ENCODE peak calls at places on chromosome 7, in four cellular contexts. D, C, X and S are unnamed samples.

GRCh38 chr7:65872776-65873581 is at the start of gene VKORC1L1:
- DNase-seq in X (peak; percentile 80), D (peak; percentile 94), C (peak; percentile 92), S (peak; percentile 52)

GRCh38 chr7:131574741-131575140 is 18.3 kb upstream of the PODXL start:
- DNase-seq in D (no peak), X (no peak), C (no peak), S (no peak)

GRCh38 chr7:98110249-98111022 is 3.8 kb downstream of the LMTK2 start:
- DNase-seq in D (no peak), X (peak; percentile 85), C (no peak), S (no peak)

GRCh38 chr7:26500749-26501352 is 209.2 kb downstream of the SNX10 start:
- DNase-seq in C (peak; percentile 39), X (peak; percentile 22), D (no peak), S (no peak)

GRCh38 chr7:8362723-8363369 is 70.6 kb upstream of the NXPH1 start:
- DNase-seq in X (no peak), D (no peak), C (no peak), S (no peak)

GRCh38 chr7:52209658-52210057 is 825.8 kb upstream of the POM121L12 start:
- DNase-seq in D (no peak), C (no peak), X (no peak), S (no peak)

GRCh38 chr7:21543528-21544302 is 876 bp downstream of the DNAH11 start:
- DNase-seq in X (no peak), C (no peak), D (no peak), S (no peak)

GRCh38 chr7:67553378-67553777 is 556.7 kb downstream of the TYW1 start:
- DNase-seq in X (peak; percentile 5), D (no peak), C (no peak), S (no peak)

GRCh38 chr7:22267989-22268615 is 88.9 kb downstream of the RAPGEF5 start:
- DNase-seq in X (no peak), C (no peak), D (no peak), S (no peak)

GRCh38 chr7:12686234-12686893 is 1.1 kb upstream of the ARL4A start:
- DNase-seq in X (peak; percentile 72), D (peak; percentile 94), C (peak; percentile 86), S (peak; percentile 36)

GRCh38 chr7:74479961-74480829 is 26.5 kb downstream of the GTF2IRD1 start:
- DNase-seq in X (peak; percentile 62), C (no peak), D (peak; percentile 78), S (no peak)

GRCh38 chr7:131454538-131454937 is 101.9 kb downstream of the PODXL start:
- DNase-seq in X (no peak), C (no peak), D (no peak), S (no peak)

GRCh38 chr7:42645906-42646305 is 266.0 kb downstream of the C7orf25 start:
- DNase-seq in D (no peak), C (no peak), X (no peak), S (no peak)

GRCh38 chr7:95863623-95864022 is 91.3 kb downstream of the DYNC1I1 start:
- DNase-seq in C (no peak), X (no peak), D (no peak), S (no peak)

DNA sequence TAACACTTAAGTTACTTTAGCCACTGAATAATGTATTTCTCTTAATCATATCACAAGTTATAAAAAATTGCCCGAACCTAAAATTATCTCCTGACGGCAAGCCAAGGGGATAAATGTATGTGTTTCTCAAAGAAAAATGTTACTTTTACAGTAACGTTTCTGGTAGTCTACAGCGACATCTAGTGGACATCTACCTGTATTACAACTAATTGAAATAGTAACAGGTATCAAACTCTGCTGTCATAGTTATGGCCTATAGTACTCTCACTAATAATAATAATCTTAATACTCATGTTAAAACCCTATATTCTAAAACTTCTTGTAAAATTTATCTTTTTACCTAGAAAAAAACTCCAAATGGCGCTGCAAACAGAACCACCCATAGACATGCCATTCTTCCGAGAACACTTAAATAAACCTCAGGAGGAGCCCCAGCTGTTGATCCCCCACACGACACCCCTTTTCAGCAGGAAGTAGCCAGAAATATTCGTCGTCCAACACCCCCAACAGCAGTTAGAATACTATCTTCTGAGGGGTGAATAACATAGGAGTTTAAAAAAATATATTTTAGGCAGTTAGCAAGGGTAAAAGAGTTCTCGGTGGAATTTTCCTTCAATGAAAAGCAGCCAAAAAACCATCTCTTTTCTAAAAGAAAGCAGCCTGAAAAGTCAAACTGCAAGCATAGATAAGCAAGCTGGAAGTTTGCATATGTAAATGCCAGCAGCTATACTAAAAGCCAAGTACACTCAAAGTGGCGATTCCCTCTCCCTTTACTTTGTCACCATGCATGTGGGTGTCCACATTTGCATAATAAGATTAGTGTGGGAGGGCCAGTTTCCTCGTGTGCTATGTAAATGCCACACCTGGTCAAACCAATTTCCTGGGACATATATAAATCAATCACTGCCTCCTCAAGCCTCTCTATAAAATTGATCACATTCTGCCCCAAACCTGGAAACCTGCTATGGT is 40.5 kb upstream of the ZNF107 start:
- DNase-seq in C (peak; percentile 53), X (no peak), D (no peak), S (no peak)
- TF ChIP-seq ESRRA in C (no peak), X (no peak), D (no peak), S (no peak)

GRCh38 chr7:105648561-105649401 is 67.5 kb upstream of the EFCAB10 start:
- DNase-seq in X (peak; percentile 65), C (no peak), D (no peak), S (no peak)
- TF ChIP-seq ATF3 in X (no peak), C (no peak), D (no peak), S (no peak)

GRCh38 chr7:155597753-155598140 is 46.7 kb upstream of the RBM33 start:
- DNase-seq in C (no peak), X (peak; percentile 73), D (no peak), S (no peak)

GRCh38 chr7:155593455-155594162 is 47.2 kb upstream of the CNPY1 start:
- DNase-seq in C (no peak), D (no peak), X (no peak), S (no peak)

GRCh38 chr7:155591055-155591750 is 44.8 kb upstream of the CNPY1 start:
- DNase-seq in D (no peak), X (no peak), C (peak; percentile 54), S (no peak)

GRCh38 chr7:155594163-155594732 is 47.9 kb upstream of the CNPY1 start:
- DNase-seq in X (no peak), D (no peak), C (no peak), S (no peak)

GRCh38 chr7:155594961-155595366 is 48.6 kb upstream of the CNPY1 start:
- DNase-seq in D (peak; percentile 38), X (peak; percentile 80), C (no peak), S (no peak)
- TF ChIP-seq ESRRA in D (no peak), X (no peak), C (no peak), S (no peak)

GRCh38 chr7:70571986-70572385 is 560.0 kb upstream of the GALNT17 start:
- DNase-seq in D (no peak), C (no peak), X (no peak), S (no peak)
- TF ChIP-seq ATF3 in D (no peak), C (no peak), X (no peak), S (no peak)

GRCh38 chr7:122942059-122942458 is 53.4 kb downstream of the TAS2R16 start:
- DNase-seq in D (no peak), C (no peak), X (no peak), S (no peak)

GRCh38 chr7:122949186-122949585 is 46.3 kb downstream of the TAS2R16 start:
- DNase-seq in X (no peak), D (no peak), C (no peak), S (no peak)

GRCh38 chr7:122942765-122943164 is 52.7 kb downstream of the TAS2R16 start:
- DNase-seq in D (no peak), C (no peak), X (peak; percentile 16), S (no peak)

GRCh38 chr7:122944682-122945303 is 50.7 kb downstream of the TAS2R16 start:
- DNase-seq in X (no peak), C (no peak), D (no peak), S (no peak)
- TF ChIP-seq ESRRA in X (no peak), C (no peak), D (no peak), S (no peak)

DNA sequence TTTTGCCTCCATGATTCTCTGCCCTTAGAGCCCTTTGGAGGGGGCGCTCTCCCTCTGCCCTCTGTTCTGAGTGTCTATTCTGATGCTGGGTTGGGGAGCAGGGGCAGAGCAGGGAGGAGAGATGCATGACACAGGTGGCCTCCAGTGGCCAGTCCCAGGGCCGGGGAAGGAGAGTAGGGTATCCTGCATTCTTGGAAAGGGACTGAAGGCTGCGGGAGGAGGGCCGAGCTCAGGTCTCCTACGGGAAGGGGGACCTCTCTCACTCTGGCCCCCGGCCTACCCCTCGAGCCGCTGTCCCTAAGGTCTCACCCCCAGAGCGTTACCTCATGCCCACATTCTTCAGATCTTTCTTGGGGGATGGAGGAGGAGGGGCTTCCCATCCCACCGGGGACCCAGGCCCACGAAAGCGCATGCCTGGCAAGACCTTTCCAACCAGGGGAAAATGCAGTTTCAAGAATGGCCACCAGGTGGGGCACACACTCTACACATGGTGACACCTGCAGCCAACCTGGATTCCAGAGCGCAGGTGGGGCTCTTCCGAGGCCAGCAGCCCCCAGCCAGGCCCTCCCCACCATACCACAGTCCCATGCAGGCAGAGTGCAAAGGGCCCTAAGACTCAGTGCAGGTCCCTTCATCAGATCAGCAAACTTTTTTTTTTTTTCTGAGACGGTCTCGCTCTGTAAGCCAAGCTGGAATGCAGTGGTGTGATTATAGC is 86.4 kb downstream of the MYL10 start:
- DNase-seq in X (peak; percentile 53), D (peak; percentile 95), C (peak; percentile 68), S (peak; percentile 2)
- TF ChIP-seq ATF3 in X (no peak), D (no peak), C (no peak), S (no peak)

DNA sequence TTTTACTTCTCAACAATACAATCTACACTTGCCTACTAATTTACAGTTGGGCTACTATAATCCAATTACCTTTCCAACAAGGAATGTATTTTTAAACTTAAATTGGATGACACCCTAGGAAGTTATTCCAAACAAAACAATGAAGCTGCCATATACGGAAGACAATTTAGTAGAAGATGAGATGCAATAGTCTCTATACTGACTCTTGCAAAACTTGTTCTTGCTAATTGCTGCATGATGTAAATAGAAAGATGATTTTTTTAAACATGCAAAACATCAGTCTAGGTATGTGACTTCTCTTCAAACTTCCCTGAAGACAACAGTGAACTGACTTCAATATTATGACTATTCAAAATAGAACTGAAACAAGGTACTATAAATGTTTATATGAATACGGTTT is 17.6 kb downstream of the NT5C3A start:
- DNase-seq in C (no peak), D (no peak), X (no peak), S (no peak)
- TF ChIP-seq ESRRA in C (no peak), D (no peak), X (no peak), S (no peak)

GRCh38 chr7:89837515-89837914 is 316.8 kb upstream of the STEAP1 start:
- DNase-seq in D (no peak), X (no peak), C (no peak), S (no peak)
- TF ChIP-seq ATF3 in D (no peak), X (no peak), C (no peak), S (no peak)

GRCh38 chr7:129405527-129405926 is 28.7 kb upstream of the STRIP2 start:
- DNase-seq in D (no peak), X (no peak), C (no peak), S (peak; percentile 8)

GRCh38 chr7:129401228-129401967 is 32.8 kb upstream of the STRIP2 start:
- DNase-seq in X (peak; percentile 29), C (peak; percentile 90), D (no peak), S (no peak)

GRCh38 chr7:129401968-129402860 is 32.0 kb upstream of the STRIP2 start:
- DNase-seq in X (no peak), D (no peak), C (peak; percentile 55), S (peak; percentile 43)
- TF ChIP-seq ESRRA in X (no peak), D (no peak), C (no peak), S (no peak)

GRCh38 chr7:880450-880849 is 4.1 kb downstream of the GET4 start:
- DNase-seq in X (no peak), D (no peak), C (no peak), S (no peak)
- TF ChIP-seq ATF3 in X (no peak), D (no peak), C (no peak), S (no peak)